ENCODE peak calls at places on chromosomes 16 and 17, in six cellular contexts. One of them, this sample, is unnamed.

GRCh38 chr17:18187816-18188761 is 4.5 kb downstream of the ALKBH5 start:
- DNase-seq in fibroblast of pulmonary artery: peak
- DNase-seq in stimulated activated CD8-positive, alpha-beta memory T cell treated with anti-CD3 and anti-CD28 coated beads, Interleukin-4, amount 100 ng/mL, for 4 hours: no peak
- DNase-seq in A549: no peak
- DNase-seq in ACHN: peak
- DNase-seq in erythroblast: peak
- DNase-seq in this sample: no peak

GRCh38 chr17:31740611-31741082 is 118.4 kb downstream of the COPRS start:
- DNase-seq in ACHN: no peak
- DNase-seq in stimulated activated CD8-positive, alpha-beta memory T cell treated with anti-CD3 and anti-CD28 coated beads, Interleukin-4, amount 100 ng/mL, for 4 hours: no peak
- DNase-seq in A549: no peak
- DNase-seq in erythroblast: no peak
- DNase-seq in fibroblast of pulmonary artery: peak
- DNase-seq in this sample: no peak

GRCh38 chr17:76584427-76585047 is 1.1 kb downstream of the ST6GALNAC2 start:
- DNase-seq in ACHN: no peak
- DNase-seq in A549: no peak
- DNase-seq in stimulated activated CD8-positive, alpha-beta memory T cell treated with anti-CD3 and anti-CD28 coated beads, Interleukin-4, amount 100 ng/mL, for 4 hours: no peak
- DNase-seq in erythroblast: no peak
- DNase-seq in fibroblast of pulmonary artery: no peak
- DNase-seq in this sample: no peak

GRCh38 chr16:11101695-11102522 is 154.1 kb downstream of the SOCS1 start:
- DNase-seq in stimulated activated CD8-positive, alpha-beta memory T cell treated with anti-CD3 and anti-CD28 coated beads, Interleukin-4, amount 100 ng/mL, for 4 hours: no peak
- DNase-seq in fibroblast of pulmonary artery: peak
- DNase-seq in ACHN: no peak
- DNase-seq in A549: no peak
- DNase-seq in erythroblast: peak
- DNase-seq in this sample: no peak

GRCh38 chr17:72049914-72050313 is 70.9 kb upstream of the SOX9 start:
- DNase-seq in stimulated activated CD8-positive, alpha-beta memory T cell treated with anti-CD3 and anti-CD28 coated beads, Interleukin-4, amount 100 ng/mL, for 4 hours: no peak
- DNase-seq in ACHN: no peak
- DNase-seq in fibroblast of pulmonary artery: no peak
- DNase-seq in A549: no peak
- DNase-seq in erythroblast: no peak
- DNase-seq in this sample: no peak

GRCh38 chr16:62170642-62171041 is 134.4 kb upstream of the CDH8 start:
- DNase-seq in stimulated activated CD8-positive, alpha-beta memory T cell treated with anti-CD3 and anti-CD28 coated beads, Interleukin-4, amount 100 ng/mL, for 4 hours: no peak
- DNase-seq in erythroblast: no peak
- DNase-seq in fibroblast of pulmonary artery: no peak
- DNase-seq in ACHN: no peak
- DNase-seq in A549: no peak
- DNase-seq in this sample: no peak

GRCh38 chr17:64028874-64029464 is 8.5 kb upstream of the ICAM2 start:
- DNase-seq in A549: peak
- DNase-seq in ACHN: peak
- DNase-seq in erythroblast: peak
- DNase-seq in fibroblast of pulmonary artery: peak
- DNase-seq in stimulated activated CD8-positive, alpha-beta memory T cell treated with anti-CD3 and anti-CD28 coated beads, Interleukin-4, amount 100 ng/mL, for 4 hours: peak
- DNase-seq in this sample: peak

GRCh38 chr16:381788-382717 is at the start of gene PGAP6:
- DNase-seq in ACHN: peak
- DNase-seq in stimulated activated CD8-positive, alpha-beta memory T cell treated with anti-CD3 and anti-CD28 coated beads, Interleukin-4, amount 100 ng/mL, for 4 hours: no peak
- DNase-seq in A549: no peak
- DNase-seq in erythroblast: peak
- DNase-seq in fibroblast of pulmonary artery: peak
- DNase-seq in this sample: peak

GRCh38 chr16:77782694-77783093 is 5.7 kb upstream of the VAT1L start:
- DNase-seq in ACHN: peak
- DNase-seq in erythroblast: peak
- DNase-seq in A549: peak
- DNase-seq in stimulated activated CD8-positive, alpha-beta memory T cell treated with anti-CD3 and anti-CD28 coated beads, Interleukin-4, amount 100 ng/mL, for 4 hours: no peak
- DNase-seq in fibroblast of pulmonary artery: no peak
- DNase-seq in this sample: no peak

GRCh38 chr16:68257906-68258800 is 6.2 kb upstream of the SLC7A6 start:
- DNase-seq in fibroblast of pulmonary artery: peak
- DNase-seq in stimulated activated CD8-positive, alpha-beta memory T cell treated with anti-CD3 and anti-CD28 coated beads, Interleukin-4, amount 100 ng/mL, for 4 hours: no peak
- DNase-seq in ACHN: peak
- DNase-seq in erythroblast: no peak
- DNase-seq in A549: peak
- DNase-seq in this sample: no peak

GRCh38 chr16:27429981-27430441 is 28.0 kb downstream of the IL21R start:
- DNase-seq in stimulated activated CD8-positive, alpha-beta memory T cell treated with anti-CD3 and anti-CD28 coated beads, Interleukin-4, amount 100 ng/mL, for 4 hours: no peak
- DNase-seq in erythroblast: no peak
- DNase-seq in fibroblast of pulmonary artery: no peak
- DNase-seq in A549: no peak
- DNase-seq in ACHN: no peak
- DNase-seq in this sample: no peak

GRCh38 chr17:80872011-80872929 is 119.4 kb upstream of the CHMP6 start:
- DNase-seq in fibroblast of pulmonary artery: no peak
- DNase-seq in stimulated activated CD8-positive, alpha-beta memory T cell treated with anti-CD3 and anti-CD28 coated beads, Interleukin-4, amount 100 ng/mL, for 4 hours: no peak
- DNase-seq in ACHN: no peak
- DNase-seq in erythroblast: no peak
- DNase-seq in A549: no peak
- DNase-seq in this sample: peak

GRCh38 chr16:15464401-15465186 is 30.2 kb downstream of the BMERB1 start:
- DNase-seq in erythroblast: no peak
- DNase-seq in stimulated activated CD8-positive, alpha-beta memory T cell treated with anti-CD3 and anti-CD28 coated beads, Interleukin-4, amount 100 ng/mL, for 4 hours: no peak
- DNase-seq in A549: no peak
- DNase-seq in ACHN: no peak
- DNase-seq in fibroblast of pulmonary artery: no peak
- DNase-seq in this sample: no peak

GRCh38 chr17:80886641-80887573 is 104.7 kb upstream of the CHMP6 start:
- DNase-seq in fibroblast of pulmonary artery: no peak
- DNase-seq in A549: no peak
- DNase-seq in ACHN: no peak
- DNase-seq in stimulated activated CD8-positive, alpha-beta memory T cell treated with anti-CD3 and anti-CD28 coated beads, Interleukin-4, amount 100 ng/mL, for 4 hours: no peak
- DNase-seq in erythroblast: no peak
- DNase-seq in this sample: no peak

GRCh38 chr16:2008631-2009301 is 855 bp downstream of the ZNF598 start:
- DNase-seq in stimulated activated CD8-positive, alpha-beta memory T cell treated with anti-CD3 and anti-CD28 coated beads, Interleukin-4, amount 100 ng/mL, for 4 hours: no peak
- DNase-seq in A549: no peak
- DNase-seq in erythroblast: peak
- DNase-seq in fibroblast of pulmonary artery: peak
- DNase-seq in ACHN: no peak
- DNase-seq in this sample: peak

GRCh38 chr16:11316331-11317015 is 28.8 kb upstream of the RMI2 start:
- DNase-seq in fibroblast of pulmonary artery: no peak
- DNase-seq in A549: no peak
- DNase-seq in stimulated activated CD8-positive, alpha-beta memory T cell treated with anti-CD3 and anti-CD28 coated beads, Interleukin-4, amount 100 ng/mL, for 4 hours: no peak
- DNase-seq in ACHN: peak
- DNase-seq in erythroblast: no peak
- DNase-seq in this sample: peak

GRCh38 chr17:61583242-61583641 is 7.8 kb downstream of the NACA2 start:
- DNase-seq in A549: peak
- DNase-seq in fibroblast of pulmonary artery: peak
- DNase-seq in ACHN: peak
- DNase-seq in erythroblast: peak
- DNase-seq in stimulated activated CD8-positive, alpha-beta memory T cell treated with anti-CD3 and anti-CD28 coated beads, Interleukin-4, amount 100 ng/mL, for 4 hours: no peak
- DNase-seq in this sample: no peak

GRCh38 chr16:73067671-73068545 is 20.0 kb upstream of the ZFHX3 start:
- DNase-seq in A549: no peak
- DNase-seq in fibroblast of pulmonary artery: no peak
- DNase-seq in erythroblast: no peak
- DNase-seq in ACHN: no peak
- DNase-seq in stimulated activated CD8-positive, alpha-beta memory T cell treated with anti-CD3 and anti-CD28 coated beads, Interleukin-4, amount 100 ng/mL, for 4 hours: no peak
- DNase-seq in this sample: no peak

GRCh38 chr17:1644493-1645206 is 882 bp downstream of the SCARF1 start:
- DNase-seq in fibroblast of pulmonary artery: peak
- DNase-seq in erythroblast: no peak
- DNase-seq in A549: no peak
- DNase-seq in stimulated activated CD8-positive, alpha-beta memory T cell treated with anti-CD3 and anti-CD28 coated beads, Interleukin-4, amount 100 ng/mL, for 4 hours: no peak
- DNase-seq in ACHN: peak
- DNase-seq in this sample: no peak

GRCh38 chr17:64781394-64781793 is 119.3 kb upstream of the SMURF2 start:
- DNase-seq in stimulated activated CD8-positive, alpha-beta memory T cell treated with anti-CD3 and anti-CD28 coated beads, Interleukin-4, amount 100 ng/mL, for 4 hours: no peak
- DNase-seq in A549: no peak
- DNase-seq in ACHN: no peak
- DNase-seq in fibroblast of pulmonary artery: no peak
- DNase-seq in erythroblast: no peak
- DNase-seq in this sample: no peak

GRCh38 chr16:72001180-72001890 is 1.1 kb upstream of the PKD1L3 start:
- DNase-seq in erythroblast: no peak
- DNase-seq in stimulated activated CD8-positive, alpha-beta memory T cell treated with anti-CD3 and anti-CD28 coated beads, Interleukin-4, amount 100 ng/mL, for 4 hours: no peak
- DNase-seq in A549: no peak
- DNase-seq in fibroblast of pulmonary artery: no peak
- DNase-seq in ACHN: no peak
- DNase-seq in this sample: no peak

GRCh38 chr17:34721326-34721725 is 141.9 kb downstream of the TMEM132E start:
- DNase-seq in ACHN: peak
- DNase-seq in A549: no peak
- DNase-seq in erythroblast: no peak
- DNase-seq in stimulated activated CD8-positive, alpha-beta memory T cell treated with anti-CD3 and anti-CD28 coated beads, Interleukin-4, amount 100 ng/mL, for 4 hours: no peak
- DNase-seq in fibroblast of pulmonary artery: no peak
- DNase-seq in this sample: no peak

GRCh38 chr17:80961931-80962330 is 29.7 kb upstream of the CHMP6 start:
- DNase-seq in fibroblast of pulmonary artery: no peak
- DNase-seq in stimulated activated CD8-positive, alpha-beta memory T cell treated with anti-CD3 and anti-CD28 coated beads, Interleukin-4, amount 100 ng/mL, for 4 hours: no peak
- DNase-seq in erythroblast: no peak
- DNase-seq in A549: no peak
- DNase-seq in ACHN: no peak
- DNase-seq in this sample: no peak

GRCh38 chr17:80071116-80071980 is 30.0 kb upstream of the GAA start:
- DNase-seq in stimulated activated CD8-positive, alpha-beta memory T cell treated with anti-CD3 and anti-CD28 coated beads, Interleukin-4, amount 100 ng/mL, for 4 hours: no peak
- DNase-seq in erythroblast: no peak
- DNase-seq in ACHN: no peak
- DNase-seq in fibroblast of pulmonary artery: peak
- DNase-seq in A549: no peak
- DNase-seq in this sample: peak

GRCh38 chr17:9729034-9729650 is 62.2 kb downstream of the DHRS7C start:
- DNase-seq in ACHN: peak
- DNase-seq in erythroblast: peak
- DNase-seq in stimulated activated CD8-positive, alpha-beta memory T cell treated with anti-CD3 and anti-CD28 coated beads, Interleukin-4, amount 100 ng/mL, for 4 hours: no peak
- DNase-seq in A549: peak
- DNase-seq in fibroblast of pulmonary artery: peak
- DNase-seq in this sample: no peak

This sample was measured in ovary.